ENCODE peak calls at places on chromosomes 7 and 10, in eight cellular contexts. H is hepatocyte; I is stomach; A is CD8-positive, alpha-beta T cell; Z is endodermal cell; L is tibial nerve; Q is mucosa of descending colon; D is CD8-positive, alpha-beta memory T cell. Y is an unnamed sample.

GRCh38 chr10:15563161-15563715 is 156.5 kb downstream of the ITGA8 start:
- DNase-seq in H (no peak), I (no peak), A (no peak), Z (no peak), L (no peak), Q (no peak), D (no peak), Y (no peak)

GRCh38 chr7:80215734-80216133 is 81.1 kb downstream of the GNAI1 start:
- DNase-seq in H (no peak), I (no peak), A (no peak), Z (no peak), L (no peak), Q (no peak), D (no peak), Y (no peak)

GRCh38 chr7:82623812-82624211 is 180.2 kb upstream of the CACNA2D1 start:
- DNase-seq in H (no peak), I (no peak), A (no peak), Z (no peak), L (no peak), Q (no peak), D (no peak), Y (no peak)

GRCh38 chr7:3504384-3504783 is 203.3 kb downstream of the SDK1 start:
- DNase-seq in H (no peak), I (no peak), A (no peak), Z (no peak), L (no peak), Q (no peak), D (no peak), Y (no peak)

GRCh38 chr10:48582970-48583369 is 21.9 kb downstream of the ARHGAP22 start:
- DNase-seq in H (no peak), I (no peak), A (no peak), Z (no peak), L (peak; percentile 22), Q (no peak), D (no peak), Y (no peak)

GRCh38 chr7:32275216-32275979 is 205.2 kb upstream of the PDE1C start:
- DNase-seq in H (no peak), I (no peak), A (no peak), Z (no peak), L (no peak), Q (no peak), D (no peak), Y (no peak)

GRCh38 chr10:84225424-84226173 is at the start of gene LRIT2:
- DNase-seq in H (no peak), I (no peak), A (no peak), Z (no peak), L (no peak), Q (no peak), D (no peak), Y (no peak)

GRCh38 chr7:105999256-105999655 is 36.2 kb downstream of the CDHR3 start:
- DNase-seq in H (no peak), I (no peak), A (no peak), Z (no peak), L (no peak), Q (no peak), D (no peak), Y (no peak)

GRCh38 chr10:30456262-30456661 is 22.3 kb downstream of the MAP3K8 start:
- DNase-seq in H (no peak), I (no peak), A (peak; percentile 61), Z (no peak), L (no peak), Q (peak; percentile 42), D (peak; percentile 21), Y (no peak)

GRCh38 chr10:24866615-24867583 is 85.5 kb downstream of the PRTFDC1 start:
- DNase-seq in H (no peak), I (peak; percentile 41), A (no peak), Z (peak; percentile 56), L (peak; percentile 35), Q (peak; percentile 56), D (no peak), Y (peak; percentile 74)

GRCh38 chr10:124481717-124482116 is 20.1 kb downstream of the LHPP start:
- DNase-seq in H (no peak), I (no peak), A (no peak), Z (no peak), L (no peak), Q (no peak), D (no peak), Y (no peak)

GRCh38 chr7:155354371-155355048 is 56.8 kb downstream of the INSIG1 start:
- DNase-seq in H (no peak), I (no peak), A (no peak), Z (no peak), L (no peak), Q (no peak), D (no peak), Y (no peak)

GRCh38 chr10:99870051-99870730 is 87.8 kb downstream of the ABCC2 start:
- DNase-seq in H (no peak), I (no peak), A (no peak), Z (peak; percentile 43), L (no peak), Q (no peak), D (peak; percentile 18), Y (no peak)

GRCh38 chr10:93403741-93404354 is 78.3 kb downstream of the MYOF start:
- DNase-seq in H (no peak), I (no peak), A (peak; percentile 7), Z (peak; percentile 35), L (no peak), Q (no peak), D (no peak), Y (no peak)

GRCh38 chr10:6018422-6018821 is 41.1 kb upstream of the IL15RA start:
- DNase-seq in H (no peak), I (no peak), A (no peak), Z (no peak), L (no peak), Q (peak; percentile 31), D (no peak), Y (peak; percentile 73)

GRCh38 chr10:43444313-43444712 is 7.4 kb downstream of the ZNF487 start:
- DNase-seq in H (no peak), I (no peak), A (no peak), Z (no peak), L (no peak), Q (peak; percentile 30), D (no peak), Y (peak; percentile 14)

GRCh38 chr7:82330706-82331220 is 112.8 kb downstream of the CACNA2D1 start:
- DNase-seq in H (no peak), I (no peak), A (no peak), Z (no peak), L (no peak), Q (no peak), D (no peak), Y (no peak)

GRCh38 chr10:21976739-21977138 is 26.8 kb downstream of the DNAJC1 start:
- DNase-seq in H (no peak), I (no peak), A (no peak), Z (peak; percentile 75), L (no peak), Q (no peak), D (no peak), Y (no peak)

GRCh38 chr7:56097700-56098099 is 4.9 kb upstream of the PHKG1 start:
- DNase-seq in H (no peak), I (peak; percentile 44), A (no peak), Z (no peak), L (peak; percentile 43), Q (no peak), D (no peak), Y (peak; percentile 79)

GRCh38 chr10:102118867-102119266 is 1.3 kb downstream of the LDB1 start:
- DNase-seq in H (no peak), I (peak; percentile 48), A (peak; percentile 50), Z (peak; percentile 76), L (peak; percentile 17), Q (peak; percentile 58), D (no peak), Y (peak; percentile 76)

GRCh38 chr7:98204670-98205069 is 6.6 kb upstream of the BHLHA15 start:
- DNase-seq in H (no peak), I (no peak), A (no peak), Z (no peak), L (no peak), Q (no peak), D (no peak), Y (no peak)

GRCh38 chr10:71239131-71239915 is 27.0 kb downstream of the UNC5B start:
- DNase-seq in H (no peak), I (no peak), A (no peak), Z (no peak), L (no peak), Q (no peak), D (no peak), Y (no peak)

GRCh38 chr10:82358486-82359097 is 483.6 kb downstream of the NRG3 start:
- DNase-seq in H (no peak), I (no peak), A (no peak), Z (no peak), L (no peak), Q (no peak), D (no peak), Y (no peak)

GRCh38 chr10:63416376-63416775 is 49.4 kb downstream of the JMJD1C start:
- DNase-seq in H (no peak), I (no peak), A (no peak), Z (no peak), L (no peak), Q (no peak), D (no peak), Y (no peak)
- H3K4me1 ChIP-seq in H (peaks cover 21% of the 10 kb centered on the region), I (peaks cover 46% of the 10 kb centered on the region), A (peaks cover 13% of the 10 kb centered on the region), Z (peaks cover 7% of the 10 kb centered on the region), L (peaks cover 46% of the 10 kb centered on the region), Q (no peaks in the 10 kb centered on the region), D (peaks cover 12% of the 10 kb centered on the region), Y (peaks cover 31% of the 10 kb centered on the region)

DNA sequence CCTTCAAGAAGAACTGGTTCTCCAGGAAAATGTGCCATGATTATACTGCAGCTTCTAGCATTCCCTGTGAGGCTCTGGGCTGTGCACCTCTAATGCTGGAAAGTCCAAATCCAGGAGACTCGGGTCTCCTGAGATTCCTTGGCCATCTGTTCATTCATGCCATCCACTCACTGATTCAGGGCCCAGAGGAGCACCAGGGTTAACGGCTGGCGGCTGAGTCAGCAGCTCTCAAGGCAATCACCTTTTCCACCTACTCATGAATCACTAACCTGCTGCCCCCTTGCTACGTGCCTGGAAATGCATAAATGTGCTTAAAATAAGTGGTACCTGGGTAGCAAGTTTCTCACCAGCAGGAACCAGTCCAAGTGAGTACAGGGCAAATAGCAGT is 132.7 kb downstream of the KCNMA1 start:
- DNase-seq in H (peak; percentile 71), I (no peak), A (no peak), Z (peak; percentile 66), L (no peak), Q (no peak), D (no peak), Y (no peak)
- H3K4me1 ChIP-seq in H (peaks cover 25% of the 10 kb centered on the region), I (peaks cover 24% of the 10 kb centered on the region), A (no peaks in the 10 kb centered on the region), Z (no peaks in the 10 kb centered on the region), L (peaks cover 4% of the 10 kb centered on the region), Q (no peaks in the 10 kb centered on the region), D (no peaks in the 10 kb centered on the region), Y (peaks cover 64% of the 10 kb centered on the region)

DNA sequence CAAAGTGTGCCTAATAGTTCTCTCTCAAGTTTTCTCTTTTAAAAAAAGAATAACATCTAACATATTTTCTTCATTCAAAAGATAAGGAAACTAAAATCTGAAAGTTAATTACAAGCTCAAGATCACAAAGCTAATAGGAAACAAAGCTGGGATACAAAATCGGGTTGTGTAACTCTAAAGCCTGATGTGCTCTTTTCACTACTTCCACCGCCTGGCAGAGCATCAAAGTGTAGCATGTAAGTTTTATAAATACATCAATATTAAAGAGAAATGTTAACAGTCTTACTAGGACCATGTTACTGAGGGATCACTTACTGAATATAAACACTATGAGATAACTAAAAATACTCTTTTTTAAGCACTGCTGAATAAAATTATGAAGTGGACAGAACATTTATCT is 97.2 kb downstream of the KMT2C start:
- DNase-seq in H (no peak), I (no peak), A (no peak), Z (no peak), L (no peak), Q (no peak), D (no peak), Y (no peak)
- H3K4me1 ChIP-seq in H (peaks cover 5% of the 10 kb centered on the region), I (peaks cover 95% of the 10 kb centered on the region), A (peaks cover 26% of the 10 kb centered on the region), Z (no peaks in the 10 kb centered on the region), L (peaks cover 80% of the 10 kb centered on the region), Q (peaks cover 14% of the 10 kb centered on the region), D (peaks cover 25% of the 10 kb centered on the region), Y (peaks cover 77% of the 10 kb centered on the region)

GRCh38 chr7:148722340-148723165 is 23.9 kb downstream of the CUL1 start:
- DNase-seq in H (no peak), I (peak; percentile 53), A (no peak), Z (no peak), L (no peak), Q (no peak), D (no peak), Y (no peak)
- H3K4me1 ChIP-seq in H (no peaks in the 10 kb centered on the region), I (peaks cover 97% of the 10 kb centered on the region), A (peaks cover 75% of the 10 kb centered on the region), Z (no peaks in the 10 kb centered on the region), L (peaks cover 80% of the 10 kb centered on the region), Q (peaks cover 12% of the 10 kb centered on the region), D (peaks cover 88% of the 10 kb centered on the region), Y (peaks cover 60% of the 10 kb centered on the region)

Y was measured in sigmoid colon.